ENCODE peak calls at places on chromosome 21, in nine cellular contexts. P is NCI-H774; A is lung; M is DMS153; T is stimulated activated CD8-positive, alpha-beta memory T cell treated with anti-CD3 and anti-CD28 coated beads, Interleukin-4, amount 100 ng/mL, for 48 hours; K is activated CD8-positive, alpha-beta memory T cell treated with anti-CD3 and anti-CD28 coated beads, Interleukin-2, amount 50 U/mL, for 48 hours; L is activated gamma-delta T cell treated with Interleukin-2 at 50 U/mL for 16 hours; G is ELF-1; E is CD8-positive, alpha-beta T cell. Q is an unnamed sample.

GRCh38 chr21:28737671-28738279 is 254.9 kb downstream of the LTN1 start:
- DNase-seq in P (peak; percentile 16), A (no peak), M (peak; percentile 3), T (no peak), K (no peak), L (no peak), G (peak; percentile 23), E (no peak), Q (no peak)

GRCh38 chr21:44886113-44887075 is 12.9 kb upstream of the PTTG1IP start:
- DNase-seq in P (no peak), A (no peak), M (no peak), T (no peak), K (no peak), L (no peak), G (no peak), E (no peak), Q (no peak)

GRCh38 chr21:17819878-17820232 is 699 bp upstream of the C21orf91 start:
- DNase-seq in P (peak; percentile 59), A (no peak), M (peak; percentile 38), T (no peak), K (no peak), L (no peak), G (no peak), E (no peak), Q (peak; percentile 47)

GRCh38 chr21:32524010-32524719 is 61.2 kb downstream of the TCP10L start:
- DNase-seq in P (no peak), A (no peak), M (no peak), T (no peak), K (no peak), L (no peak), G (peak; percentile 12), E (no peak), Q (no peak)

GRCh38 chr21:28734522-28735175 is 258.0 kb downstream of the LTN1 start:
- DNase-seq in P (no peak), A (no peak), M (no peak), T (no peak), K (no peak), L (no peak), G (no peak), E (no peak), Q (no peak)

GRCh38 chr21:44965251-44966022 is 25.6 kb downstream of the SLX9 start:
- DNase-seq in P (no peak), A (no peak), M (no peak), T (peak; percentile 56), K (no peak), L (no peak), G (no peak), E (no peak), Q (no peak)

GRCh38 chr21:39647476-39647875 is 34.7 kb downstream of the B3GALT5 start:
- DNase-seq in P (no peak), A (no peak), M (no peak), T (no peak), K (no peak), L (no peak), G (peak; percentile 53), E (no peak), Q (no peak)

GRCh38 chr21:28078126-28078525 is 914.6 kb downstream of the LTN1 start:
- DNase-seq in P (no peak), A (no peak), M (no peak), T (no peak), K (no peak), L (no peak), G (no peak), E (no peak), Q (no peak)

GRCh38 chr21:27649746-27650145 is 682.9 kb upstream of the ADAMTS5 start:
- DNase-seq in P (no peak), A (no peak), M (no peak), T (no peak), K (no peak), L (no peak), G (no peak), E (no peak), Q (no peak)

GRCh38 chr21:29152936-29153335 is 22.5 kb downstream of the MAP3K7CL start:
- DNase-seq in P (no peak), A (no peak), M (no peak), T (no peak), K (no peak), L (no peak), G (no peak), E (no peak), Q (no peak)

GRCh38 chr21:38619865-38620513 is 121.7 kb upstream of the ERG start:
- DNase-seq in P (no peak), A (no peak), M (no peak), T (no peak), K (no peak), L (no peak), G (no peak), E (no peak), Q (no peak)

GRCh38 chr21:37528150-37528937 is 161.8 kb downstream of the DYRK1A start:
- DNase-seq in P (no peak), A (no peak), M (no peak), T (no peak), K (no peak), L (no peak), G (no peak), E (no peak), Q (no peak)

GRCh38 chr21:26717146-26717739 is 128.0 kb downstream of the ADAMTS1 start:
- DNase-seq in P (no peak), A (no peak), M (no peak), T (no peak), K (no peak), L (no peak), G (no peak), E (no peak), Q (no peak)

GRCh38 chr21:20774737-20775136 is 223.5 kb upstream of the NCAM2 start:
- DNase-seq in P (no peak), A (no peak), M (no peak), T (no peak), K (no peak), L (no peak), G (no peak), E (no peak), Q (no peak)

GRCh38 chr21:43865471-43866181 is 603 bp downstream of the AGPAT3 start:
- DNase-seq in P (no peak), A (peak; percentile 62), M (no peak), T (peak; percentile 64), K (peak; percentile 79), L (peak; percentile 41), G (no peak), E (peak; percentile 72), Q (no peak)

GRCh38 chr21:36835383-36835795 is 131.1 kb downstream of the HLCS start:
- DNase-seq in P (no peak), A (no peak), M (no peak), T (no peak), K (no peak), L (no peak), G (no peak), E (no peak), Q (no peak)

GRCh38 chr21:43983860-43984420 is 28.2 kb upstream of the TRAPPC10 start:
- DNase-seq in P (no peak), A (no peak), M (no peak), T (no peak), K (no peak), L (no peak), G (no peak), E (no peak), Q (no peak)

GRCh38 chr21:27475363-27475955 is 508.6 kb upstream of the ADAMTS5 start:
- DNase-seq in P (peak; percentile 1), A (no peak), M (no peak), T (no peak), K (no peak), L (no peak), G (no peak), E (no peak), Q (no peak)

GRCh38 chr21:15729346-15729673 is 472 bp upstream of the USP25 start:
- DNase-seq in P (no peak), A (no peak), M (no peak), T (no peak), K (no peak), L (no peak), G (no peak), E (no peak), Q (no peak)

GRCh38 chr21:33914188-33914587 is 1.4 kb downstream of the ATP5PO start:
- DNase-seq in P (no peak), A (no peak), M (no peak), T (no peak), K (no peak), L (no peak), G (no peak), E (no peak), Q (no peak)

GRCh38 chr21:38660333-38661295 is 145.1 kb upstream of the ETS2 start:
- DNase-seq in P (peak; percentile 33), A (no peak), M (no peak), T (no peak), K (no peak), L (no peak), G (peak; percentile 24), E (no peak), Q (no peak)

GRCh38 chr21:39867198-39867650 is at the start of gene PCP4:
- DNase-seq in P (peak; percentile 70), A (peak; percentile 52), M (no peak), T (peak; percentile 65), K (peak; percentile 74), L (no peak), G (peak; percentile 90), E (no peak), Q (peak; percentile 66)

GRCh38 chr21:31447477-31447876 is 103.4 kb upstream of the TIAM1 start:
- DNase-seq in P (no peak), A (no peak), M (no peak), T (no peak), K (no peak), L (no peak), G (no peak), E (no peak), Q (no peak)

Q was measured in NCI-H1417 treated with DMSO at 0.1 percent for 48 hours.